ENCODE peak calls at places on chromosome 10, in ten cellular contexts. One of them, this sample, is unnamed.

GRCh38 chr10:22853906-22854447 is 73.9 kb upstream of the ARMC3 start:
- DNase-seq in stomach: no peak
- DNase-seq in GM19239: no peak
- DNase-seq in astrocyte of the spinal cord: peak
- DNase-seq in H4: no peak
- DNase-seq in activated CD4-positive, alpha-beta T cell treated with anti-CD3 and anti-CD28 coated beads, Interleukin-2, amount 10 ng/mL, durations not matched to agents 7 days and 5 days: no peak
- DNase-seq in GM12878: no peak
- DNase-seq in transverse colon: no peak
- DNase-seq in activated T-helper 9 cell treated with anti-CD3 and anti-CD28 coated beads, Interleukin-2, amount 50 U/mL, for 16 hours: no peak
- DNase-seq in stimulated activated CD4-positive, alpha-beta T cell treated with anti-CD3 and anti-CD28 coated beads, Interleukin-1b, Interleukin-23, amount 100 ng/mL, for 24 hours: no peak
- DNase-seq in this sample: no peak

GRCh38 chr10:80544316-80544953 is 6.7 kb downstream of the SH2D4B start:
- DNase-seq in astrocyte of the spinal cord: no peak
- DNase-seq in stimulated activated CD4-positive, alpha-beta T cell treated with anti-CD3 and anti-CD28 coated beads, Interleukin-1b, Interleukin-23, amount 100 ng/mL, for 24 hours: no peak
- DNase-seq in transverse colon: no peak
- DNase-seq in GM19239: no peak
- DNase-seq in GM12878: no peak
- DNase-seq in stomach: no peak
- DNase-seq in H4: no peak
- DNase-seq in activated T-helper 9 cell treated with anti-CD3 and anti-CD28 coated beads, Interleukin-2, amount 50 U/mL, for 16 hours: no peak
- DNase-seq in activated CD4-positive, alpha-beta T cell treated with anti-CD3 and anti-CD28 coated beads, Interleukin-2, amount 10 ng/mL, durations not matched to agents 7 days and 5 days: no peak
- DNase-seq in this sample: no peak

GRCh38 chr10:110405401-110405800 is 92.3 kb upstream of the DUSP5 start:
- DNase-seq in astrocyte of the spinal cord: no peak
- DNase-seq in GM19239: no peak
- DNase-seq in activated T-helper 9 cell treated with anti-CD3 and anti-CD28 coated beads, Interleukin-2, amount 50 U/mL, for 16 hours: no peak
- DNase-seq in stimulated activated CD4-positive, alpha-beta T cell treated with anti-CD3 and anti-CD28 coated beads, Interleukin-1b, Interleukin-23, amount 100 ng/mL, for 24 hours: no peak
- DNase-seq in transverse colon: no peak
- DNase-seq in stomach: no peak
- DNase-seq in activated CD4-positive, alpha-beta T cell treated with anti-CD3 and anti-CD28 coated beads, Interleukin-2, amount 10 ng/mL, durations not matched to agents 7 days and 5 days: no peak
- DNase-seq in GM12878: no peak
- DNase-seq in H4: no peak
- DNase-seq in this sample: no peak

GRCh38 chr10:104447899-104448298 is 94.3 kb downstream of the CFAP58 start:
- DNase-seq in activated CD4-positive, alpha-beta T cell treated with anti-CD3 and anti-CD28 coated beads, Interleukin-2, amount 10 ng/mL, durations not matched to agents 7 days and 5 days: no peak
- DNase-seq in transverse colon: no peak
- DNase-seq in stomach: no peak
- DNase-seq in H4: no peak
- DNase-seq in GM19239: no peak
- DNase-seq in GM12878: no peak
- DNase-seq in astrocyte of the spinal cord: no peak
- DNase-seq in stimulated activated CD4-positive, alpha-beta T cell treated with anti-CD3 and anti-CD28 coated beads, Interleukin-1b, Interleukin-23, amount 100 ng/mL, for 24 hours: no peak
- DNase-seq in activated T-helper 9 cell treated with anti-CD3 and anti-CD28 coated beads, Interleukin-2, amount 50 U/mL, for 16 hours: no peak
- DNase-seq in this sample: no peak

GRCh38 chr10:79230563-79231249 is 116.6 kb upstream of the PPIF start:
- DNase-seq in activated T-helper 9 cell treated with anti-CD3 and anti-CD28 coated beads, Interleukin-2, amount 50 U/mL, for 16 hours: no peak
- DNase-seq in transverse colon: no peak
- DNase-seq in GM19239: no peak
- DNase-seq in stimulated activated CD4-positive, alpha-beta T cell treated with anti-CD3 and anti-CD28 coated beads, Interleukin-1b, Interleukin-23, amount 100 ng/mL, for 24 hours: no peak
- DNase-seq in stomach: no peak
- DNase-seq in GM12878: no peak
- DNase-seq in H4: no peak
- DNase-seq in astrocyte of the spinal cord: no peak
- DNase-seq in activated CD4-positive, alpha-beta T cell treated with anti-CD3 and anti-CD28 coated beads, Interleukin-2, amount 10 ng/mL, durations not matched to agents 7 days and 5 days: no peak
- DNase-seq in this sample: no peak

GRCh38 chr10:62817120-62817762 is 1.1 kb upstream of the EGR2 start:
- DNase-seq in stomach: no peak
- DNase-seq in astrocyte of the spinal cord: peak
- DNase-seq in GM12878: no peak
- DNase-seq in activated T-helper 9 cell treated with anti-CD3 and anti-CD28 coated beads, Interleukin-2, amount 50 U/mL, for 16 hours: peak
- DNase-seq in H4: peak
- DNase-seq in activated CD4-positive, alpha-beta T cell treated with anti-CD3 and anti-CD28 coated beads, Interleukin-2, amount 10 ng/mL, durations not matched to agents 7 days and 5 days: peak
- DNase-seq in GM19239: no peak
- DNase-seq in transverse colon: peak
- DNase-seq in stimulated activated CD4-positive, alpha-beta T cell treated with anti-CD3 and anti-CD28 coated beads, Interleukin-1b, Interleukin-23, amount 100 ng/mL, for 24 hours: no peak
- DNase-seq in this sample: no peak

GRCh38 chr10:3502606-3503005 is 282.4 kb downstream of the KLF6 start:
- DNase-seq in activated CD4-positive, alpha-beta T cell treated with anti-CD3 and anti-CD28 coated beads, Interleukin-2, amount 10 ng/mL, durations not matched to agents 7 days and 5 days: no peak
- DNase-seq in H4: no peak
- DNase-seq in astrocyte of the spinal cord: no peak
- DNase-seq in stimulated activated CD4-positive, alpha-beta T cell treated with anti-CD3 and anti-CD28 coated beads, Interleukin-1b, Interleukin-23, amount 100 ng/mL, for 24 hours: no peak
- DNase-seq in transverse colon: no peak
- DNase-seq in stomach: no peak
- DNase-seq in GM19239: no peak
- DNase-seq in GM12878: no peak
- DNase-seq in activated T-helper 9 cell treated with anti-CD3 and anti-CD28 coated beads, Interleukin-2, amount 50 U/mL, for 16 hours: no peak
- DNase-seq in this sample: no peak

GRCh38 chr10:69234447-69234846 is 14.3 kb downstream of the HKDC1 start:
- DNase-seq in activated CD4-positive, alpha-beta T cell treated with anti-CD3 and anti-CD28 coated beads, Interleukin-2, amount 10 ng/mL, durations not matched to agents 7 days and 5 days: no peak
- DNase-seq in H4: no peak
- DNase-seq in stomach: no peak
- DNase-seq in GM12878: no peak
- DNase-seq in GM19239: no peak
- DNase-seq in stimulated activated CD4-positive, alpha-beta T cell treated with anti-CD3 and anti-CD28 coated beads, Interleukin-1b, Interleukin-23, amount 100 ng/mL, for 24 hours: no peak
- DNase-seq in transverse colon: no peak
- DNase-seq in activated T-helper 9 cell treated with anti-CD3 and anti-CD28 coated beads, Interleukin-2, amount 50 U/mL, for 16 hours: no peak
- DNase-seq in astrocyte of the spinal cord: no peak
- DNase-seq in this sample: no peak

GRCh38 chr10:62735464-62736188 is 68.9 kb upstream of the ADO start:
- DNase-seq in GM12878: peak
- DNase-seq in H4: peak
- DNase-seq in transverse colon: no peak
- DNase-seq in astrocyte of the spinal cord: peak
- DNase-seq in activated CD4-positive, alpha-beta T cell treated with anti-CD3 and anti-CD28 coated beads, Interleukin-2, amount 10 ng/mL, durations not matched to agents 7 days and 5 days: no peak
- DNase-seq in GM19239: peak
- DNase-seq in stomach: no peak
- DNase-seq in stimulated activated CD4-positive, alpha-beta T cell treated with anti-CD3 and anti-CD28 coated beads, Interleukin-1b, Interleukin-23, amount 100 ng/mL, for 24 hours: no peak
- DNase-seq in activated T-helper 9 cell treated with anti-CD3 and anti-CD28 coated beads, Interleukin-2, amount 50 U/mL, for 16 hours: no peak
- DNase-seq in this sample: no peak

GRCh38 chr10:130169136-130169888 is 33.1 kb downstream of the GLRX3 start:
- DNase-seq in transverse colon: no peak
- DNase-seq in activated T-helper 9 cell treated with anti-CD3 and anti-CD28 coated beads, Interleukin-2, amount 50 U/mL, for 16 hours: no peak
- DNase-seq in astrocyte of the spinal cord: peak
- DNase-seq in stimulated activated CD4-positive, alpha-beta T cell treated with anti-CD3 and anti-CD28 coated beads, Interleukin-1b, Interleukin-23, amount 100 ng/mL, for 24 hours: no peak
- DNase-seq in H4: no peak
- DNase-seq in GM19239: no peak
- DNase-seq in GM12878: no peak
- DNase-seq in activated CD4-positive, alpha-beta T cell treated with anti-CD3 and anti-CD28 coated beads, Interleukin-2, amount 10 ng/mL, durations not matched to agents 7 days and 5 days: no peak
- DNase-seq in stomach: no peak
- DNase-seq in this sample: no peak

GRCh38 chr10:109205929-109206585 is 717.3 kb downstream of the XPNPEP1 start:
- DNase-seq in H4: peak
- DNase-seq in activated T-helper 9 cell treated with anti-CD3 and anti-CD28 coated beads, Interleukin-2, amount 50 U/mL, for 16 hours: no peak
- DNase-seq in GM12878: no peak
- DNase-seq in GM19239: no peak
- DNase-seq in stomach: no peak
- DNase-seq in activated CD4-positive, alpha-beta T cell treated with anti-CD3 and anti-CD28 coated beads, Interleukin-2, amount 10 ng/mL, durations not matched to agents 7 days and 5 days: no peak
- DNase-seq in stimulated activated CD4-positive, alpha-beta T cell treated with anti-CD3 and anti-CD28 coated beads, Interleukin-1b, Interleukin-23, amount 100 ng/mL, for 24 hours: no peak
- DNase-seq in transverse colon: no peak
- DNase-seq in astrocyte of the spinal cord: peak
- DNase-seq in this sample: peak

GRCh38 chr10:28677889-28678686 is 767 bp downstream of the BAMBI start:
- DNase-seq in activated T-helper 9 cell treated with anti-CD3 and anti-CD28 coated beads, Interleukin-2, amount 50 U/mL, for 16 hours: no peak
- DNase-seq in astrocyte of the spinal cord: peak
- DNase-seq in activated CD4-positive, alpha-beta T cell treated with anti-CD3 and anti-CD28 coated beads, Interleukin-2, amount 10 ng/mL, durations not matched to agents 7 days and 5 days: no peak
- DNase-seq in GM12878: no peak
- DNase-seq in transverse colon: peak
- DNase-seq in H4: no peak
- DNase-seq in GM19239: no peak
- DNase-seq in stimulated activated CD4-positive, alpha-beta T cell treated with anti-CD3 and anti-CD28 coated beads, Interleukin-1b, Interleukin-23, amount 100 ng/mL, for 24 hours: no peak
- DNase-seq in stomach: peak
- DNase-seq in this sample: no peak

GRCh38 chr10:117885206-117885605 is 161.5 kb downstream of the RAB11FIP2 start:
- DNase-seq in GM12878: no peak
- DNase-seq in GM19239: no peak
- DNase-seq in astrocyte of the spinal cord: no peak
- DNase-seq in activated CD4-positive, alpha-beta T cell treated with anti-CD3 and anti-CD28 coated beads, Interleukin-2, amount 10 ng/mL, durations not matched to agents 7 days and 5 days: no peak
- DNase-seq in stimulated activated CD4-positive, alpha-beta T cell treated with anti-CD3 and anti-CD28 coated beads, Interleukin-1b, Interleukin-23, amount 100 ng/mL, for 24 hours: no peak
- DNase-seq in H4: no peak
- DNase-seq in stomach: no peak
- DNase-seq in activated T-helper 9 cell treated with anti-CD3 and anti-CD28 coated beads, Interleukin-2, amount 50 U/mL, for 16 hours: no peak
- DNase-seq in transverse colon: no peak
- DNase-seq in this sample: no peak

GRCh38 chr10:89100680-89101079 is 106.4 kb downstream of the CH25H start:
- DNase-seq in astrocyte of the spinal cord: peak
- DNase-seq in stimulated activated CD4-positive, alpha-beta T cell treated with anti-CD3 and anti-CD28 coated beads, Interleukin-1b, Interleukin-23, amount 100 ng/mL, for 24 hours: no peak
- DNase-seq in GM19239: no peak
- DNase-seq in activated CD4-positive, alpha-beta T cell treated with anti-CD3 and anti-CD28 coated beads, Interleukin-2, amount 10 ng/mL, durations not matched to agents 7 days and 5 days: no peak
- DNase-seq in GM12878: no peak
- DNase-seq in H4: no peak
- DNase-seq in transverse colon: no peak
- DNase-seq in stomach: no peak
- DNase-seq in activated T-helper 9 cell treated with anti-CD3 and anti-CD28 coated beads, Interleukin-2, amount 50 U/mL, for 16 hours: no peak
- DNase-seq in this sample: no peak

GRCh38 chr10:42986618-42987017 is 90.3 kb upstream of the RET start:
- DNase-seq in stimulated activated CD4-positive, alpha-beta T cell treated with anti-CD3 and anti-CD28 coated beads, Interleukin-1b, Interleukin-23, amount 100 ng/mL, for 24 hours: no peak
- DNase-seq in activated CD4-positive, alpha-beta T cell treated with anti-CD3 and anti-CD28 coated beads, Interleukin-2, amount 10 ng/mL, durations not matched to agents 7 days and 5 days: no peak
- DNase-seq in GM12878: no peak
- DNase-seq in GM19239: no peak
- DNase-seq in H4: no peak
- DNase-seq in transverse colon: no peak
- DNase-seq in stomach: no peak
- DNase-seq in astrocyte of the spinal cord: no peak
- DNase-seq in activated T-helper 9 cell treated with anti-CD3 and anti-CD28 coated beads, Interleukin-2, amount 50 U/mL, for 16 hours: no peak
- DNase-seq in this sample: no peak

GRCh38 chr10:17200885-17201164 is 647 bp downstream of the TRDMT1 start:
- DNase-seq in stomach: peak
- DNase-seq in activated CD4-positive, alpha-beta T cell treated with anti-CD3 and anti-CD28 coated beads, Interleukin-2, amount 10 ng/mL, durations not matched to agents 7 days and 5 days: peak
- DNase-seq in stimulated activated CD4-positive, alpha-beta T cell treated with anti-CD3 and anti-CD28 coated beads, Interleukin-1b, Interleukin-23, amount 100 ng/mL, for 24 hours: no peak
- DNase-seq in GM12878: no peak
- DNase-seq in H4: peak
- DNase-seq in activated T-helper 9 cell treated with anti-CD3 and anti-CD28 coated beads, Interleukin-2, amount 50 U/mL, for 16 hours: no peak
- DNase-seq in GM19239: peak
- DNase-seq in astrocyte of the spinal cord: peak
- DNase-seq in transverse colon: peak
- DNase-seq in this sample: no peak

GRCh38 chr10:33227489-33227888 is 107.0 kb downstream of the NRP1 start:
- DNase-seq in GM19239: no peak
- DNase-seq in activated T-helper 9 cell treated with anti-CD3 and anti-CD28 coated beads, Interleukin-2, amount 50 U/mL, for 16 hours: no peak
- DNase-seq in activated CD4-positive, alpha-beta T cell treated with anti-CD3 and anti-CD28 coated beads, Interleukin-2, amount 10 ng/mL, durations not matched to agents 7 days and 5 days: no peak
- DNase-seq in astrocyte of the spinal cord: no peak
- DNase-seq in H4: no peak
- DNase-seq in stimulated activated CD4-positive, alpha-beta T cell treated with anti-CD3 and anti-CD28 coated beads, Interleukin-1b, Interleukin-23, amount 100 ng/mL, for 24 hours: no peak
- DNase-seq in GM12878: no peak
- DNase-seq in transverse colon: no peak
- DNase-seq in stomach: no peak
- DNase-seq in this sample: no peak

GRCh38 chr10:87861034-87861433 is 2.3 kb downstream of the KLLN start:
- DNase-seq in stimulated activated CD4-positive, alpha-beta T cell treated with anti-CD3 and anti-CD28 coated beads, Interleukin-1b, Interleukin-23, amount 100 ng/mL, for 24 hours: no peak
- DNase-seq in activated CD4-positive, alpha-beta T cell treated with anti-CD3 and anti-CD28 coated beads, Interleukin-2, amount 10 ng/mL, durations not matched to agents 7 days and 5 days: no peak
- DNase-seq in GM12878: no peak
- DNase-seq in transverse colon: no peak
- DNase-seq in activated T-helper 9 cell treated with anti-CD3 and anti-CD28 coated beads, Interleukin-2, amount 50 U/mL, for 16 hours: no peak
- DNase-seq in astrocyte of the spinal cord: no peak
- DNase-seq in H4: no peak
- DNase-seq in GM19239: no peak
- DNase-seq in stomach: no peak
- DNase-seq in this sample: no peak

GRCh38 chr10:71632896-71633600 is 86.5 kb downstream of the C10orf105 start:
- DNase-seq in stomach: no peak
- DNase-seq in astrocyte of the spinal cord: no peak
- DNase-seq in GM12878: no peak
- DNase-seq in stimulated activated CD4-positive, alpha-beta T cell treated with anti-CD3 and anti-CD28 coated beads, Interleukin-1b, Interleukin-23, amount 100 ng/mL, for 24 hours: no peak
- DNase-seq in activated T-helper 9 cell treated with anti-CD3 and anti-CD28 coated beads, Interleukin-2, amount 50 U/mL, for 16 hours: no peak
- DNase-seq in activated CD4-positive, alpha-beta T cell treated with anti-CD3 and anti-CD28 coated beads, Interleukin-2, amount 10 ng/mL, durations not matched to agents 7 days and 5 days: no peak
- DNase-seq in transverse colon: no peak
- DNase-seq in H4: no peak
- DNase-seq in GM19239: no peak
- DNase-seq in this sample: no peak

GRCh38 chr10:90306187-90306586 is 551.7 kb downstream of the HTR7 start:
- DNase-seq in GM12878: no peak
- DNase-seq in transverse colon: no peak
- DNase-seq in activated CD4-positive, alpha-beta T cell treated with anti-CD3 and anti-CD28 coated beads, Interleukin-2, amount 10 ng/mL, durations not matched to agents 7 days and 5 days: no peak
- DNase-seq in astrocyte of the spinal cord: peak
- DNase-seq in stimulated activated CD4-positive, alpha-beta T cell treated with anti-CD3 and anti-CD28 coated beads, Interleukin-1b, Interleukin-23, amount 100 ng/mL, for 24 hours: no peak
- DNase-seq in stomach: no peak
- DNase-seq in H4: peak
- DNase-seq in GM19239: no peak
- DNase-seq in activated T-helper 9 cell treated with anti-CD3 and anti-CD28 coated beads, Interleukin-2, amount 50 U/mL, for 16 hours: no peak
- DNase-seq in this sample: no peak

This sample was measured in GM04504.